ENCODE peak calls at places on chromosomes 16 and 17, in four cellular contexts. O is EH, J is brain microvascular endothelial cell, L is NCI-H510A. W is an unnamed sample.

GRCh38 chr17:4130715-4131114 is 12.1 kb downstream of the ZZEF1 start:
- DNase-seq in O (peak), J (no peak), L (no peak), W (no peak)

GRCh38 chr16:31106509-31107464 is 1.4 kb upstream of the BCKDK start:
- DNase-seq in O (no peak), J (no peak), L (no peak), W (no peak)

GRCh38 chr17:5485270-5486205 is at the start of gene DERL2:
- DNase-seq in O (no peak), J (peak), L (no peak), W (no peak)

GRCh38 chr16:85614338-85615013 is 1.4 kb downstream of the GSE1 start:
- DNase-seq in O (no peak), J (no peak), L (no peak), W (no peak)

GRCh38 chr17:66210208-66210574 is 18.3 kb upstream of the CEP112 start:
- DNase-seq in O (no peak), J (no peak), L (no peak), W (no peak)

GRCh38 chr17:10337976-10338375 is 34.8 kb downstream of the MYH13 start:
- DNase-seq in O (peak), J (no peak), L (no peak), W (no peak)

GRCh38 chr16:22233050-22233405 is 26.9 kb downstream of the EEF2K start:
- DNase-seq in O (no peak), J (no peak), L (no peak), W (no peak)

GRCh38 chr17:5000237-5000639 is 2.5 kb downstream of the KIF1C start:
- DNase-seq in O (peak), J (no peak), L (no peak), W (no peak)

GRCh38 chr17:65359016-65359415 is 202.4 kb downstream of the AXIN2 start:
- DNase-seq in O (peak), J (peak), L (no peak), W (no peak)

GRCh38 chr17:20234266-20234665 is 225.1 kb downstream of the SPECC1 start:
- DNase-seq in O (no peak), J (no peak), L (no peak), W (no peak)

GRCh38 chr17:72887917-72888316 is 204.6 kb downstream of the SLC39A11 start:
- DNase-seq in O (peak), J (no peak), L (no peak), W (no peak)

GRCh38 chr17:48671697-48672171 is 45.6 kb upstream of the HOXB9 start:
- DNase-seq in O (peak), J (peak), L (peak), W (peak)

GRCh38 chr16:10906914-10907756 is 30.1 kb downstream of the CIITA start:
- DNase-seq in O (no peak), J (no peak), L (no peak), W (no peak)

GRCh38 chr16:64892843-64893242 is 229.0 kb downstream of the CDH11 start:
- DNase-seq in O (peak), J (peak), L (no peak), W (no peak)

GRCh38 chr17:4492762-4493561 is 5.7 kb upstream of the SPNS2 start:
- DNase-seq in O (peak), J (no peak), L (no peak), W (no peak)

GRCh38 chr17:68053237-68054030 is 17.9 kb downstream of the KPNA2 start:
- DNase-seq in O (peak), J (peak), L (no peak), W (no peak)

GRCh38 chr16:67170948-67171649 is 761 bp downstream of the NOL3 start:
- DNase-seq in O (no peak), J (no peak), L (no peak), W (no peak)

GRCh38 chr17:17866897-17867296 is 30.1 kb upstream of the SREBF1 start:
- DNase-seq in O (no peak), J (no peak), L (no peak), W (no peak)

GRCh38 chr16:74865922-74866598 is 91.4 kb upstream of the FA2H start:
- DNase-seq in O (no peak), J (no peak), L (no peak), W (no peak)

GRCh38 chr16:78249056-78249455 is 149.6 kb downstream of the WWOX start:
- DNase-seq in O (no peak), J (no peak), L (peak), W (no peak)

GRCh38 chr16:89737341-89738071 is 16.2 kb downstream of the ZNF276 start:
- DNase-seq in O (no peak), J (no peak), L (no peak), W (no peak)

GRCh38 chr17:5986644-5987043 is 83.5 kb upstream of the WSCD1 start:
- DNase-seq in O (peak), J (no peak), L (no peak), W (no peak)

GRCh38 chr17:37743875-37744632 is 805 bp downstream of the HNF1B start:
- DNase-seq in O (no peak), J (no peak), L (no peak), W (no peak)

GRCh38 chr17:71987634-71988033 is 133.2 kb upstream of the SOX9 start:
- DNase-seq in O (peak), J (peak), L (no peak), W (no peak)

GRCh38 chr16:70779361-70779760 is 21.6 kb downstream of the VAC14 start:
- DNase-seq in O (no peak), J (no peak), L (no peak), W (no peak)

GRCh38 chr17:36942631-36943125 is 5.4 kb downstream of the LHX1 start:
- DNase-seq in O (no peak), J (no peak), L (no peak), W (no peak)

GRCh38 chr17:28875856-28876564 is 21.2 kb downstream of the ERAL1 start:
- DNase-seq in O (no peak), J (no peak), L (no peak), W (no peak)

GRCh38 chr16:46731691-46732555 is 16.2 kb downstream of the MYLK3 start:
- DNase-seq in O (no peak), J (no peak), L (no peak), W (no peak)

GRCh38 chr17:81575836-81576235 is 23.7 kb upstream of the FAAP100 start:
- DNase-seq in O (no peak), J (no peak), L (no peak), W (no peak)

GRCh38 chr16:86016201-86016965 is 117.4 kb downstream of the IRF8 start:
- DNase-seq in O (peak), J (peak), L (no peak), W (no peak)

GRCh38 chr17:40448639-40449261 is 5.5 kb downstream of the IGFBP4 start:
- DNase-seq in O (peak), J (no peak), L (no peak), W (no peak)

GRCh38 chr16:50281391-50282009 is 15.1 kb downstream of the ADCY7 start:
- DNase-seq in O (no peak), J (no peak), L (no peak), W (peak)

W was measured in GM12891.